ENCODE peak calls at places on chromosome 7, in eight cellular contexts. I, O, C, M, J, T, K and G are unnamed samples.

GRCh38 chr7:98360221-98361124 is 40.4 kb downstream of the BAIAP2L1 start:
- DNase-seq in I (no peak), O (no peak), C (no peak), M (no peak), J (peak; percentile 69), T (no peak), K (no peak), G (peak; percentile 20)

GRCh38 chr7:132745510-132745909 is 169.2 kb upstream of the PLXNA4 start:
- DNase-seq in I (no peak), O (no peak), C (no peak), M (no peak), J (no peak), T (no peak), K (no peak), G (no peak)

GRCh38 chr7:122674502-122674901 is 24.4 kb downstream of the RNF133 start:
- DNase-seq in I (peak; percentile 2), O (peak; percentile 27), C (no peak), M (no peak), J (peak; percentile 35), T (no peak), K (no peak), G (no peak)

GRCh38 chr7:74404388-74404700 is 49.4 kb upstream of the GTF2IRD1 start:
- DNase-seq in I (no peak), O (no peak), C (no peak), M (no peak), J (no peak), T (no peak), K (no peak), G (no peak)

GRCh38 chr7:92633211-92633906 is 43.2 kb upstream of the FAM133B start:
- DNase-seq in I (peak; percentile 97), O (peak; percentile 70), C (no peak), M (no peak), J (peak; percentile 96), T (no peak), K (no peak), G (no peak)

GRCh38 chr7:12052211-12052610 is 158.9 kb upstream of the TMEM106B start:
- DNase-seq in I (no peak), O (no peak), C (no peak), M (no peak), J (no peak), T (no peak), K (no peak), G (no peak)

GRCh38 chr7:26334171-26334570 is 42.5 kb downstream of the SNX10 start:
- DNase-seq in I (no peak), O (no peak), C (no peak), M (no peak), J (no peak), T (no peak), K (no peak), G (no peak)

GRCh38 chr7:44486693-44487092 is 3.8 kb downstream of the NUDCD3 start:
- DNase-seq in I (no peak), O (peak; percentile 15), C (no peak), M (no peak), J (peak; percentile 47), T (no peak), K (no peak), G (no peak)